ENCODE peak calls at places on chromosomes 3 and 15, in five cellular contexts. U is activated naive CD8-positive, alpha-beta T cell treated with anti-CD3 and anti-CD28 coated beads, Interleukin-2, amount 50 U/mL, for 24 hours; Z is hippocampal formation; A is posterior vena cava; L is fibroblast of lung. J is an unnamed sample.

GRCh38 chr15:46848704-46849103 is 868.6 kb upstream of the SEMA6D start:
- DNase-seq in U (no peak), Z (no peak), A (no peak), L (peak; percentile 65), J (no peak)

GRCh38 chr3:179760944-179761343 is 108.1 kb downstream of the USP13 start:
- DNase-seq in U (no peak), Z (no peak), A (no peak), L (peak; percentile 67), J (peak; percentile 7)

GRCh38 chr3:108420926-108421325 is 89.5 kb downstream of the MYH15 start:
- DNase-seq in U (no peak), Z (no peak), A (no peak), L (peak; percentile 92), J (no peak)

GRCh38 chr3:179432021-179432420 is 19.2 kb downstream of the GNB4 start:
- DNase-seq in U (no peak), Z (peak; percentile 38), A (no peak), L (no peak), J (no peak)

GRCh38 chr3:71647751-71648150 is 64.2 kb upstream of the FOXP1 start:
- DNase-seq in U (no peak), Z (no peak), A (no peak), L (peak; percentile 14), J (no peak)

GRCh38 chr3:166433060-166433459 is 595.8 kb upstream of the BCHE start:
- DNase-seq in U (no peak), Z (no peak), A (no peak), L (no peak), J (no peak)

GRCh38 chr15:69034352-69034751 is 19.9 kb downstream of the NOX5 start:
- DNase-seq in U (no peak), Z (no peak), A (no peak), L (peak; percentile 97), J (no peak)

GRCh38 chr15:99267957-99268356 is 16.7 kb downstream of the LRRC28 start:
- DNase-seq in U (no peak), Z (no peak), A (no peak), L (no peak), J (no peak)

GRCh38 chr3:15044311-15044710 is 20.8 kb downstream of the MRPS25 start:
- DNase-seq in U (no peak), Z (no peak), A (no peak), L (no peak), J (no peak)

GRCh38 chr15:32919749-32920414 is 202.1 kb downstream of the GREM1 start:
- DNase-seq in U (no peak), Z (no peak), A (no peak), L (peak; percentile 93), J (no peak)

GRCh38 chr3:153856932-153857331 is 264.3 kb upstream of the ARHGEF26 start:
- DNase-seq in U (no peak), Z (no peak), A (no peak), L (peak; percentile 31), J (no peak)

GRCh38 chr15:53384417-53384816 is 375.0 kb downstream of the WDR72 start:
- DNase-seq in U (no peak), Z (no peak), A (no peak), L (no peak), J (no peak)

GRCh38 chr3:52210550-52211046 is 12.6 kb downstream of the ALAS1 start:
- DNase-seq in U (no peak), Z (no peak), A (no peak), L (no peak), J (peak; percentile 77)

GRCh38 chr3:187717572-187717971 is 15.2 kb upstream of the RTP2 start:
- DNase-seq in U (no peak), Z (no peak), A (no peak), L (peak; percentile 26), J (no peak)

GRCh38 chr3:133494469-133494868 is 79.0 kb upstream of the CDV3 start:
- DNase-seq in U (peak; percentile 16), Z (no peak), A (no peak), L (peak; percentile 24), J (no peak)

GRCh38 chr3:162034368-162034767 is 537.8 kb downstream of the OTOL1 start:
- DNase-seq in U (no peak), Z (no peak), A (no peak), L (peak; percentile 76), J (no peak)

GRCh38 chr15:91055548-91056331 is 33.3 kb upstream of the VPS33B start:
- DNase-seq in U (peak; percentile 49), Z (peak; percentile 54), A (no peak), L (peak; percentile 44), J (peak; percentile 77)

GRCh38 chr3:31695280-31696008 is 162.7 kb downstream of the STT3B start:
- DNase-seq in U (peak; percentile 12), Z (no peak), A (no peak), L (no peak), J (peak; percentile 38)

GRCh38 chr3:150462108-150462507 is 54.0 kb downstream of the TSC22D2 start:
- DNase-seq in U (no peak), Z (no peak), A (no peak), L (no peak), J (no peak)

GRCh38 chr15:44163370-44163769 is 31.7 kb downstream of the FRMD5 start:
- DNase-seq in U (no peak), Z (no peak), A (no peak), L (peak; percentile 65), J (no peak)

GRCh38 chr3:128496019-128496601 is 3.1 kb upstream of the GATA2 start:
- DNase-seq in U (no peak), Z (no peak), A (no peak), L (no peak), J (no peak)

GRCh38 chr3:45580142-45580541 is 14.4 kb upstream of the LIMD1 start:
- DNase-seq in U (no peak), Z (no peak), A (no peak), L (no peak), J (no peak)